ENCODE peak calls at places on chromosomes 16 and 17, in seven cellular contexts. F is mucosa of descending colon, J is astrocyte of the cerebellum, W is coronary artery, A is progenitor cell of endocrine pancreas, O is fibroblast of the aortic adventitia, Q is mesothelial cell of epicardium. H is an unnamed sample.

GRCh38 chr16:1614226-1615102 is 2.3 kb downstream of the CRAMP1 start:
- DNase-seq in A (peak), J (no peak), F (no peak), O (peak), Q (peak), W (no peak), H (no peak)

GRCh38 chr17:68378202-68379149 is 78.8 kb downstream of the WIPI1 start:
- DNase-seq in Q (peak), A (no peak), J (peak), O (peak), W (peak), F (peak), H (peak)

GRCh38 chr16:324451-325334 is 27.8 kb downstream of the AXIN1 start:
- DNase-seq in J (no peak), F (peak), W (no peak), O (no peak), Q (no peak), A (no peak), H (no peak)

GRCh38 chr17:79803997-79804855 is 7.3 kb upstream of the CBX8 start:
- DNase-seq in O (peak), Q (peak), J (no peak), F (no peak), W (no peak), A (no peak), H (no peak)

GRCh38 chr16:73459586-73459985 is 411.7 kb upstream of the ZFHX3 start:
- DNase-seq in W (peak), J (no peak), F (no peak), O (no peak), Q (no peak), A (no peak), H (no peak)

GRCh38 chr17:56358651-56359050 is 205.4 kb downstream of the ANKFN1 start:
- DNase-seq in F (no peak), O (no peak), Q (no peak), A (no peak), W (no peak), J (no peak), H (no peak)

GRCh38 chr17:73480740-73481139 is 163.5 kb downstream of the SDK2 start:
- DNase-seq in A (no peak), F (no peak), J (no peak), Q (no peak), W (no peak), O (no peak), H (no peak)

GRCh38 chr17:60506312-60506711 is 19.7 kb downstream of the APPBP2 start:
- DNase-seq in A (no peak), J (peak), W (no peak), Q (no peak), O (peak), F (no peak), H (peak)

GRCh38 chr17:30323262-30323894 is 10.5 kb downstream of the TMIGD1 start:
- DNase-seq in A (no peak), Q (no peak), O (no peak), W (no peak), J (peak), F (no peak), H (no peak)

GRCh38 chr17:34412965-34413441 is 50.0 kb upstream of the CCL1 start:
- DNase-seq in W (no peak), A (no peak), F (no peak), Q (no peak), J (no peak), O (peak), H (no peak)

DNA sequence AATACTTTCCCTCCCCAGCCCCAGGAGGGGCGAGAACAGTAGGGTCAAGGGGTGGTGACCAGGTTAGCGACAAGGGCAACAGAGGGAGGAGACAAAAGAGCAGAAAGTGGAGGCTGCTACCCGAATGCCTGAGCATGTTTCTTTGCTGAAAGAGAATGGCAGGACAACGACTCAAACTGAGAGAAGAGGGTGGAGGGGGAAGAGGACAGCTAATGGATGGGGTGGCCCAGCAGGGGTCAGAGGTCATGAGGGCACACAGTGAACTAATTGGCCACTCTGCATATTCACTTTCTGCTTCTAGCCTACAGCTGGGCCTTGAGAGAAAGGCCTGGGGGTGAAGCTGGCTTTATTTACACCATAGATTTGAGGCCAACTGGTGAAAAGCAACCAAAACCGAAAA is 19.1 kb upstream of the DDX52 start:
- DNase-seq in J (no peak), W (no peak), A (no peak), O (no peak), F (no peak), Q (no peak), H (no peak)
- TF ChIP-seq CTCF in J (no peak), W (no peak), A (no peak), O (no peak), F (no peak), Q (no peak), H (no peak)

GRCh38 chr16:70588565-70588964 is 57.8 kb upstream of the IL34 start:
- DNase-seq in J (no peak), W (no peak), A (no peak), Q (no peak), F (no peak), O (peak), H (no peak)
- TF ChIP-seq CTCF in J (no peak), W (no peak), A (no peak), Q (no peak), F (no peak), O (no peak), H (no peak)

GRCh38 chr16:30866031-30866430 is 27.8 kb downstream of the BCL7C start:
- DNase-seq in O (no peak), J (no peak), F (no peak), W (no peak), A (no peak), Q (no peak), H (no peak)

GRCh38 chr16:30870904-30871303 is 23.0 kb downstream of the BCL7C start:
- DNase-seq in F (no peak), W (no peak), A (no peak), O (no peak), Q (no peak), J (no peak), H (no peak)

DNA sequence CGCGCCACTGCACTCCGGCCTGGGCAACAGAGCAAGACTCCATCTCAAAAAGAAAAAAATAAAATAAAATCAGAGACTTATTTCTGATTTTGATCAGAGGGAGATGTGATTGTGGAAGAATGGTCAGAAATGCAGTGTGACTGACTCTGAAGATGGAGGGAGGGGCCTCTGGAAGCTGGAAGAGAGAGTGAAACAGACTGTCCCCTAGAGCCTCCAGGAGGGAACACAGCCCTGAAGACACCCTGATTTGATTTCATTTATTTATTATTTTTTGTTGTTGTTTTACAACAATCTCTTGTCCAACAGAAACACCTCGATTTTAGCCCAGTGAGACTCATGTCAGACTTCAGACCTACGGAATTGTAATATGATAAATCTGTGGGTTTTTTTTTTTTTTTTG is 26.1 kb downstream of the BCL7C start:
- DNase-seq in Q (no peak), O (no peak), W (no peak), F (no peak), J (no peak), A (no peak), H (no peak)
- TF ChIP-seq CTCF in Q (no peak), O (peak), W (no peak), F (no peak), J (peak), A (no peak), H (peak)

DNA sequence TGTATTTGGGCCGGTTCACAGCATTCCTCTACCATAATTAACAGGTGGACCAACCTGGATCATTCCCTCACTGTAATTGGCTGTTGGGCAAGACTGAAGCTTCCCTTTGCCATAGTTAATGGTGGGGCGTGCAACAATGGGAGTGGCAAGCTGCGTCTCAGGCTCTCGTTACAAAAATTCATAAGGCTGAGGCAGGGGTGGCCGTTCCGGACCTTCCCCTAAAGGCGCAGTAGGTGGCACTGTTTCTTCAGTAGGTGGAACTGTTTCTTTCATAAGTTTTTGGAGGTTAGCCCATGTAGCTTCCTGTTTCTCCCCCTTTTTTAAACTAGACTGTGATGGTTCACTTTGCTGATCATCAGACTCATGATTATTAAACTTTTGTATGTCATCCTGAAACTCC is 17.0 kb upstream of the TMC5 start:
- DNase-seq in A (no peak), F (no peak), Q (no peak), J (no peak), O (no peak), W (no peak), H (no peak)
- TF ChIP-seq CTCF in A (no peak), F (no peak), Q (no peak), J (no peak), O (no peak), W (no peak), H (no peak)

GRCh38 chr17:59327891-59328290 is 3.6 kb upstream of the YPEL2 start:
- DNase-seq in J (no peak), F (no peak), A (no peak), Q (no peak), O (no peak), W (no peak), H (no peak)
- TF ChIP-seq CTCF in J (no peak), F (no peak), A (no peak), Q (no peak), O (no peak), W (no peak), H (no peak)

GRCh38 chr16:71542377-71542776 is 16.2 kb downstream of the CHST4 start:
- DNase-seq in Q (no peak), A (peak), O (peak), W (no peak), F (no peak), J (no peak), H (no peak)
- TF ChIP-seq CTCF in Q (peak), A (peak), O (peak), W (no peak), F (no peak), J (peak), H (peak)

GRCh38 chr16:30829130-30830071 is 42.4 kb upstream of the ZNF629 start:
- DNase-seq in W (no peak), O (no peak), Q (no peak), F (peak), A (no peak), J (no peak), H (no peak)
- TF ChIP-seq CTCF in W (no peak), O (no peak), Q (no peak), F (peak), A (no peak), J (no peak), H (no peak)

GRCh38 chr17:76635039-76635438 is 8.5 kb downstream of the ST6GALNAC1 start:
- DNase-seq in J (no peak), F (no peak), A (no peak), Q (no peak), O (no peak), W (no peak), H (no peak)
- TF ChIP-seq CTCF in J (no peak), F (no peak), A (no peak), Q (no peak), O (no peak), W (no peak), H (no peak)